ENCODE peak calls at places on chromosomes 5 and 9, in five cellular contexts. J is GM12892, S is sigmoid colon, I is K562, L is endothelial cell of umbilical vein. T is an unnamed sample.

GRCh38 chr5:170109059-170110031 is 3.6 kb downstream of the FOXI1 start:
- DNase-seq in I (no peak), L (no peak), S (no peak), J (no peak), T (no peak)

GRCh38 chr5:53194086-53194485 is 84.5 kb upstream of the MOCS2 start:
- DNase-seq in L (no peak), J (no peak), S (no peak), I (no peak), T (no peak)

GRCh38 chr5:55377810-55378209 is 70.0 kb downstream of the MTREX start:
- DNase-seq in J (no peak), S (no peak), L (no peak), I (no peak), T (no peak)

GRCh38 chr5:107542428-107542827 is 128.3 kb downstream of the EFNA5 start:
- DNase-seq in S (peak; percentile 87), L (peak; percentile 98), J (no peak), I (no peak), T (peak; percentile 92)

GRCh38 chr5:61362796-61363364 is 30.8 kb downstream of the ZSWIM6 start:
- DNase-seq in S (no peak), L (no peak), I (no peak), J (no peak), T (no peak)

GRCh38 chr5:97098864-97099454 is 43.5 kb downstream of the LIX1 start:
- DNase-seq in L (no peak), S (no peak), I (no peak), J (no peak), T (no peak)

GRCh38 chr5:72234898-72235297 is 85.1 kb downstream of the MRPS27 start:
- DNase-seq in L (no peak), S (no peak), I (no peak), J (no peak), T (no peak)

GRCh38 chr9:8649157-8649556 is 849.6 kb upstream of the DMAC1 start:
- DNase-seq in J (no peak), I (no peak), L (no peak), S (no peak), T (no peak)

GRCh38 chr5:128813317-128813716 is 152.0 kb upstream of the SLC27A6 start:
- DNase-seq in L (peak; percentile 68), S (no peak), I (no peak), J (no peak), T (no peak)

GRCh38 chr5:78801413-78801812 is 152.8 kb upstream of the LHFPL2 start:
- DNase-seq in S (no peak), L (no peak), I (no peak), J (no peak), T (no peak)

GRCh38 chr5:152593388-152593787 is 188.3 kb upstream of the NMUR2 start:
- DNase-seq in S (no peak), L (no peak), I (no peak), J (no peak), T (no peak)

GRCh38 chr9:3576358-3576757 is 50.6 kb upstream of the RFX3 start:
- DNase-seq in S (no peak), L (no peak), I (no peak), J (no peak), T (no peak)

GRCh38 chr5:172002310-172002709 is 4.1 kb downstream of the FBXW11 start:
- DNase-seq in S (no peak), I (peak; percentile 39), L (peak; percentile 24), J (no peak), T (no peak)

GRCh38 chr9:133320421-133320881 is 15.5 kb downstream of the SURF6 start:
- DNase-seq in L (no peak), S (peak; percentile 41), J (no peak), I (no peak), T (no peak)

GRCh38 chr9:21110708-21111576 is 30.7 kb downstream of the IFNW1 start:
- DNase-seq in S (no peak), J (no peak), I (no peak), L (peak; percentile 74), T (no peak)

GRCh38 chr5:175576591-175576990 is 81.3 kb upstream of the HRH2 start:
- DNase-seq in L (no peak), I (no peak), J (no peak), S (no peak), T (no peak)

GRCh38 chr9:117134826-117135411 is 279.9 kb downstream of the ASTN2 start:
- DNase-seq in S (no peak), L (no peak), J (no peak), I (no peak), T (no peak)

GRCh38 chr5:176648467-176649194 is 1.3 kb downstream of the TSPAN17 start:
- DNase-seq in I (peak; percentile 44), J (no peak), L (no peak), S (no peak), T (no peak)

GRCh38 chr5:561408-561807 is 37.2 kb upstream of the SLC9A3 start:
- DNase-seq in L (no peak), J (no peak), S (peak; percentile 41), I (no peak), T (peak; percentile 44)

GRCh38 chr5:144566747-144567415 is 396.2 kb downstream of the KCTD16 start:
- DNase-seq in L (no peak), S (no peak), J (no peak), I (no peak), T (no peak)

GRCh38 chr9:93302586-93303257 is 118.8 kb downstream of the WNK2 start:
- DNase-seq in J (peak; percentile 72), L (peak; percentile 44), S (peak; percentile 68), I (peak; percentile 54), T (peak; percentile 57)

GRCh38 chr5:179254638-179255271 is 90.5 kb downstream of the ADAMTS2 start:
- DNase-seq in J (no peak), S (no peak), I (no peak), L (no peak), T (no peak)

GRCh38 chr9:127935765-127936221 is 1.9 kb downstream of the DPM2 start:
- DNase-seq in S (no peak), L (no peak), I (peak; percentile 54), J (no peak), T (no peak)

GRCh38 chr5:169728-170094 is 21.6 kb upstream of the LRRC14B start:
- DNase-seq in J (peak; percentile 19), I (no peak), L (no peak), S (no peak), T (no peak)

GRCh38 chr9:80070071-80070742 is 498.4 kb downstream of the TLE4 start:
- DNase-seq in I (no peak), L (no peak), J (no peak), S (no peak), T (no peak)

GRCh38 chr5:777756-778161 is 6.8 kb downstream of the ZDHHC11B start:
- DNase-seq in L (no peak), I (peak; percentile 82), S (no peak), J (no peak), T (peak; percentile 66)

GRCh38 chr5:122942164-122942914 is 94.2 kb downstream of the PPIC start:
- DNase-seq in L (peak; percentile 64), J (no peak), I (peak; percentile 13), S (no peak), T (no peak)

GRCh38 chr5:16580382-16580781 is 36.4 kb downstream of the RETREG1 start:
- DNase-seq in I (no peak), S (no peak), J (no peak), L (no peak), T (no peak)

GRCh38 chr5:16577677-16578076 is 39.1 kb downstream of the RETREG1 start:
- DNase-seq in J (no peak), L (no peak), I (no peak), S (no peak), T (no peak)

GRCh38 chr5:16574789-16575785 is 41.7 kb downstream of the RETREG1 start:
- DNase-seq in S (no peak), J (no peak), I (no peak), L (no peak), T (no peak)

GRCh38 chr5:16579142-16579541 is 37.7 kb downstream of the RETREG1 start:
- DNase-seq in J (no peak), L (no peak), I (no peak), S (peak; percentile 77), T (no peak)

DNA sequence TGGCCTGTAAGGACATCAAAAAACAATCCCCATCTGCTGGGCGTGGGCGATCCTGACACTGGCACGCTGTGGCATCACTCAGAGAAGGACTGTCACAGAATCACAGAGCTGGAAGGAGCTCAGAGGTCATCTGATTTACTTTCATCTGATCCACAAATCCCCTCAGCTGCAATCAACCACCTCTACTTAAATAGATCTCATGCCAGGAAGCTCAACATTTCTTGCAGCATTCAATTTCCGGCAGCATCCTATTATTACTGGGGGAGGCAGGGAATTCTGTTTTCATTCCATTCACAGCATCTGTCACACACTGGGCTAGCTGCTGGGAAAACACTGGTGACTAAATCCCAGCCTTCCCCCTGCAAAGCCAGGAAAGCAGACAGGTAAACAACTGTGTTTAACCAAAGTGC is 38.3 kb downstream of the RETREG1 start:
- DNase-seq in I (no peak), S (no peak), J (no peak), L (no peak), T (no peak)
- TF ChIP-seq POLR2AphosphoS5 in I (no peak), S (no peak), J (no peak), L (no peak), T (no peak)

GRCh38 chr5:108747111-108748009 is at the start of gene FER:
- DNase-seq in J (no peak), L (peak; percentile 73), I (peak; percentile 39), S (no peak), T (no peak)
- TF ChIP-seq POLR2AphosphoS5 in J (peak; percentile 75), L (no peak), I (peak; percentile 69), S (peak; percentile 34), T (peak; percentile 20)

DNA sequence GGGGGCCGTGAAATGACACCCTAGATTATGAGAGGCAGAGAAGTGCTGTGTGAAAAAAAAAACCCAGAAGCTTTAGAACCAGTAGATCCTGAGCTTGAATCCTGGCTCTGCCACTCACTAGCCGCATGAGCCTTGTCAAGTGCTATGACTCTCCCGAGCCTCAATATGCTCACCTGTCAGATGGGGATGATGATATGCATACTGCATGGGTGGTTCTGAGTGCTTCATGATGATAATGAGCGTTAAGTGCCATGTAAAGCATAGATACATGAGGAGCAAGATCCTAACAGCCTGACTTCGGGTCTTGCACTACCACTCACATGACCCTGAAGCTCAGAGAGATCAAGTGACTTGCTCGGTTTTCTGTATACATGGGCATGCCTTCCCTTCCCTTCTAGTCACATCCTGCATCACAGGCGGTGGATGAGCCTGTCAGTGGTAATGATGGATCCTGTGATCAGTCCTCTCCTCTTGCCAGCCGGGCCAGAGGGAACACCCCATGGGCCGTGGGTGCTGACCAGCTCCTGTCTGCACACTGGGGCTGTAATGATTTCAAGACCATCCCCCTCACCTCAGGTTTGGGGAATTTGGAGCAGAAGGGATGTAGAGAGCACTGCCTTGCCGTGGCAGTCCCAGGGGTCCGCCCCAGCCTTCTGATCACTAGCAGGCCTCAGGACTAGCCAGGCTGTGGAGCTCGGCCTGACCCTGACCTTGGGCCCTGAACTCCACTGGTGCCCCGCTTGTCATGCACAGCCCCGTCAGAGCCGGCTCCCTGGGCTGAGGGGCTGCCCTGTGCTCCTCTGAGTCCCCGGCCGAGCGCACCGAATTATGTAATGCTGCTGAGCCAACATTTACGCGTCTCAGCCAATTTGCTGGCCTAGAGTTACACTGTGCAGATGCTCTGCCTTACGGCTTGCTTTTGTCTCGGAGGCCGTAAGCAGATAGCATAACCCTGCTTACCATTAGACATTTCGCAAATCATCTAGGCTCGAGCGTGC is 155.5 kb downstream of the MACROH2A1 start:
- DNase-seq in S (peak; percentile 97), I (no peak), J (no peak), L (no peak), T (peak; percentile 82)
- TF ChIP-seq POLR2AphosphoS5 in S (peak; percentile 99), I (no peak), J (no peak), L (no peak), T (no peak)

DNA sequence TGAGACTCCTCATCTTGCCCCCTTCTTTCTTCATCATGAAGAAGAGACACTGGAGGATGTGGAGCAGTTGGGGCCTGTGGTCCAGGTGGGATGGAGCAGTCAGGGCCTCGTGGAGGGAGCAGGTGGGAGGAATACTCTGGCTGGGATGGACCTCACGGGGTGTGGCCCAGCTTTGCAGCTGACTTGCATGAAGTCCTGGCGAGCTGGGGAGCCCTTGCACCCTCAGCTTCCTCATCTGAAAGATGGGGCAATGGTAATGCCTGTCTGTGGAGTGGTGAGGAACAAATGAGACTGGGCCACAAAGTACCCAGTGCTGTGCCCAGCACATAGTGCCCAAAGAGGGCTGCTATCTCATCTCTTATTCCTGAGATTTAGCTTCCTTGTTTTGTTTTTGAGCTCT is 91.5 kb downstream of the DAB2IP start:
- DNase-seq in S (no peak), I (no peak), L (no peak), J (no peak), T (no peak)
- TF ChIP-seq POLR2AphosphoS5 in S (no peak), I (no peak), L (no peak), J (no peak), T (no peak)

T was measured in suprapubic skin.